ENCODE peak calls at places on chromosome 5, in seven cellular contexts. T is pancreas, C is OCI-LY7, F is gastrocnemius medialis, N is psoas muscle, B is PC-9, O is K562. Q is an unnamed sample.

GRCh38 chr5:41856644-41857491 is 13.4 kb downstream of the OXCT1 start:
- DNase-seq in B (peak; percentile 66), N (no peak), O (peak; percentile 71), T (no peak), F (no peak), C (peak; percentile 77), Q (peak; percentile 53)

GRCh38 chr5:91378683-91379601 is 4.2 kb downstream of the ARRDC3 start:
- DNase-seq in B (no peak), C (peak; percentile 16), N (no peak), T (no peak), F (no peak), O (no peak), Q (no peak)

GRCh38 chr5:29790281-29790680 is 1403.2 kb upstream of the CDH6 start:
- DNase-seq in C (no peak), F (no peak), N (no peak), O (no peak), B (no peak), T (no peak), Q (no peak)

GRCh38 chr5:16489322-16489791 is 23.8 kb upstream of the ZNF622 start:
- DNase-seq in T (no peak), O (peak; percentile 28), C (peak; percentile 27), F (peak; percentile 37), B (peak; percentile 41), N (no peak), Q (no peak)

GRCh38 chr5:178130576-178131445 is at the start of gene RMND5B:
- DNase-seq in O (peak; percentile 92), C (peak; percentile 92), B (peak; percentile 86), F (peak; percentile 80), N (peak; percentile 90), T (peak; percentile 93), Q (peak; percentile 93)

GRCh38 chr5:170114271-170114670 is 8.6 kb downstream of the FOXI1 start:
- DNase-seq in C (no peak), N (no peak), F (no peak), O (no peak), T (no peak), B (no peak), Q (no peak)

GRCh38 chr5:53490747-53491146 is 10.3 kb downstream of the FST start:
- DNase-seq in N (no peak), F (peak; percentile 35), T (no peak), O (no peak), C (no peak), B (no peak), Q (no peak)

GRCh38 chr5:150560401-150561191 is 52.7 kb downstream of the NDST1 start:
- DNase-seq in T (no peak), B (peak; percentile 82), C (peak; percentile 87), O (peak; percentile 87), F (peak; percentile 81), N (peak; percentile 66), Q (peak; percentile 91)

GRCh38 chr5:134114886-134115805 is 665 bp downstream of the TCF7 start:
- DNase-seq in O (peak; percentile 60), F (no peak), N (peak; percentile 42), C (peak; percentile 20), T (peak; percentile 82), B (peak; percentile 34), Q (peak; percentile 43)

GRCh38 chr5:89120719-89121118 is 237.7 kb upstream of the MEF2C start:
- DNase-seq in C (no peak), T (no peak), O (no peak), N (no peak), F (peak; percentile 31), B (no peak), Q (no peak)

GRCh38 chr5:9605041-9605440 is 25.1 kb downstream of the TAS2R1 start:
- DNase-seq in T (no peak), N (no peak), F (no peak), C (no peak), O (no peak), B (no peak), Q (no peak)

GRCh38 chr5:34587355-34588241 is 68.5 kb upstream of the RAI14 start:
- DNase-seq in C (no peak), T (no peak), O (peak; percentile 89), F (no peak), N (no peak), B (no peak), Q (no peak)

GRCh38 chr5:122040903-122041302 is 37.2 kb downstream of the LOX start:
- DNase-seq in T (no peak), F (no peak), N (no peak), O (no peak), C (no peak), B (no peak), Q (no peak)

GRCh38 chr5:52878671-52879070 is 91.0 kb downstream of the ITGA1 start:
- DNase-seq in N (no peak), O (no peak), B (no peak), T (no peak), C (no peak), F (no peak), Q (peak; percentile 36)

GRCh38 chr5:163696270-163696887 is 191.0 kb downstream of the MAT2B start:
- DNase-seq in B (peak; percentile 19), F (no peak), T (no peak), N (no peak), C (peak; percentile 54), O (peak; percentile 5), Q (peak; percentile 54)

GRCh38 chr5:10789021-10789420 is 28.0 kb upstream of the DAP start:
- DNase-seq in B (no peak), O (no peak), F (no peak), C (no peak), T (no peak), N (peak; percentile 31), Q (no peak)

GRCh38 chr5:62718368-62718767 is 139.7 kb downstream of the LRRC70 start:
- DNase-seq in N (no peak), F (no peak), O (peak; percentile 18), B (no peak), T (no peak), C (no peak), Q (no peak)

DNA sequence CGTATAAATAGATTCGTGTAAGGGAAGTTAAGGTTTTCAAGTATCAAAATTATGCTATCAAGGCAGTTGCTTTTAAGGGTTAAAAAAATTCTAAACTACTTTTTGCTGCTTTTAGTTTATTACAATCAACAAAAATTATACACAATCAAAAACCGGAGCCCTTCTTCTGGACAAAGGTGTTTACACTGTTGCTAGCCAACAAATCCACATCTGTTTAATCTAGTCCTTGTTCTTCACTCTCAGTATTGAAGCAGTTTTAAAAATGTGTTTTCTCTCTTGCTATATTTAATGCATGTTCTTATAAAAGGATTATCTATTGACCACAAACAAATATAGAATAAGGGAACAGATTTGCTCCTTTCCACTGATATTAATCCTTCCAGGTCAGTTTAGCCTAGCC is 2.5 kb downstream of the FEM1C start:
- DNase-seq in N (no peak), T (no peak), C (no peak), B (no peak), O (no peak), F (no peak), Q (no peak)
- H3K4me3 ChIP-seq in N (peak overlapping the region; percentile 93), T (peak overlapping the region; percentile 1), C (peak overlapping the region; percentile 92), B (peak overlapping the region; percentile 89), O (peak overlapping the region; percentile 84), F (peak overlapping the region; percentile 85), Q (peak overlapping the region; percentile 81)

GRCh38 chr5:153755913-153756500 is 265.5 kb downstream of the GRIA1 start:
- DNase-seq in C (no peak), F (no peak), N (no peak), O (no peak), T (no peak), B (no peak), Q (no peak)

GRCh38 chr5:153752890-153753289 is 262.4 kb downstream of the GRIA1 start:
- DNase-seq in F (no peak), O (no peak), B (no peak), T (no peak), C (no peak), N (no peak), Q (no peak)

GRCh38 chr5:153753645-153754432 is 263.4 kb downstream of the GRIA1 start:
- DNase-seq in T (no peak), F (no peak), O (no peak), C (no peak), N (no peak), B (no peak), Q (no peak)

DNA sequence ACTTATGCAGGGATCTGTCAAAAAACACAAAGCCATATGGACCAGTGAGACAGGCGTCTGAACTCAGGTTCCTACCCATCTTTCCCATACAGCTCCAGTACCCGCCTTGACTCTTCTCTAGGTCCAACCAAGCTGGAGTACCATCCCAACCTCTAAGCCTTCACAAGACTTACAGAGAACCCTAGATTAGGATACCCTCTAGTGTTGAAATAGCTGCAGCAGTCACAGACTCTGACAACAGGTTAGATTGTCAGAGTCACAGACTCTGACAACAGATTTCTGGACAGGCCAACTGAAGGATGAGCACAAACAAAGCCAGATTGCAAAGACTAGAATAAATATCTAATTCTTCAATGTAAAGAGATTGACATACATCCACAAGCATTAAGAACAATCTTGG is 266.1 kb downstream of the GRIA1 start:
- DNase-seq in B (no peak), F (no peak), N (no peak), O (no peak), C (peak; percentile 11), T (no peak), Q (no peak)
- TF ChIP-seq CTCF in B (no peak), F (no peak), N (no peak), O (peak; percentile 35), C (peak; percentile 61), T (no peak), Q (peak; percentile 18)

DNA sequence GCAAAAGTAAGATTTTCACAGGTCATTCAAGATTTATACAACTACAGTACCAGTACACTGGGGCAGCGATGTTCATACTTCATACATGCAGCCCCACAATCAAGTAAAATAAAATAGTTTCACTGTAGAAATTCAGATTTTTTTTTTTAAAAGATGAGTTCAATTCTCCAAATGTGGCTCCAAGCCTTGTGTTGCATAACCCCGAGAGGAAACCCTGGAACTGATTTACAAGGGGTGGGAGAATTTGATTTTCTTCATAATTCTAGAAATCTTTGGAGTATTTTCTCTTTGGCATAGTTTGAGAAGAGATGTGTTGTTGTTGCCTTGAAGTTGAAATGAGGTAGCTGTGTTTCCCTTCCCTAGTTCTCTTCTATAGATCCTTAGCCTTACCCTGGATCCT is 3.0 kb downstream of the RHOBTB3 start:
- DNase-seq in B (no peak), N (no peak), T (no peak), O (no peak), F (no peak), C (no peak), Q (no peak)
- H3K4me1 ChIP-seq in B (peaks cover 38% of the 10 kb centered on the region), N (peaks cover 51% of the 10 kb centered on the region), T (peaks cover 36% of the 10 kb centered on the region), O (peaks cover 30% of the 10 kb centered on the region), F (peaks cover 61% of the 10 kb centered on the region), C (no peaks in the 10 kb centered on the region), Q (peaks cover 23% of the 10 kb centered on the region)

DNA sequence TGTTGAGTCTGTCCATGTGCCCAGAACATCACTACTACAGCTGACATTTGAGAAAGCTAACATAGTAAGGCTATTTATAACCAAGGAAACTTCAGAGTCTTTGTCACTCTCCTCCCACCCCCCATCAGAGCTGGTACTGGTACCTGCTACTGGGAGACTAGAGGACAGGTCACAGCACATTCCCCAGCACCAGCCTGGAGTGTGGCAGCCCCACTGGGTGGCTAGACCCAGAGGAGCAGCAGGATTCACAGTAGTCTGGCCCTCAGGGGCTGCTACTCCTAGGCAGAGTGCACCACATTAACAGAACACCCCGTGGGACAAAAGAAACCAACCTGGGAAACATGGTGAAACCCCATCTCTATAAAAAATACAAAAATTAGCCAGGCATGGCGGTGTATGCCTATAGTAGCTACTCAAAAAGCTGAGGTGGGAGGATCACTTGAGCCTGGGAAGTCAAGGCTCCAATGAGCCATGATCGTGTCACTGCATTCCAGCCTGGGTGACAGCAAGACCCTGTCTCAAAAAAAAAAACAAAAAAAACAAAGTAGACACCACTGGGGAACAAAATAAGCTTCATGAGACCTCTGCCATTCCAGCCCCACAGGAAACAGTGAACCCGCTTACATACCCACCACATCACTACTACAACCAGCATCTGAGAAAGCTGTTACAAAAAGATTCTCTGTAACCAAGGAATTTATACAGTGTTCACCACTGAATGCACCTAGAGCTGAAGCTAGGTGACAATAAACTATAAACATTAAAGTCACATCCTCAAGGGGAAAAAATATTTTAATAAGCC is 26.3 kb upstream of the PTGER4 start:
- DNase-seq in N (no peak), B (no peak), O (no peak), C (no peak), F (no peak), T (no peak), Q (no peak)
- H3K4me3 ChIP-seq in N (no peak overlapping the region), B (no peak overlapping the region), O (no peak overlapping the region), C (no peak overlapping the region), F (no peak overlapping the region), T (no peak overlapping the region), Q (no peak overlapping the region)